ENCODE peak calls at places on chromosomes 12 and 14, in five cellular contexts. One of them, this sample, is unnamed.

GRCh38 chr12:46964496-46965098 is 114.8 kb upstream of the PCED1B start:
- DNase-seq in pancreas: no peak
- DNase-seq in fibroblast of lung: peak
- DNase-seq in tibial nerve: no peak
- DNase-seq in caudate nucleus: no peak
- DNase-seq in this sample: no peak

GRCh38 chr12:96257550-96258392 is 63.6 kb downstream of the ELK3 start:
- DNase-seq in pancreas: peak
- DNase-seq in caudate nucleus: no peak
- DNase-seq in tibial nerve: no peak
- DNase-seq in fibroblast of lung: no peak
- DNase-seq in this sample: no peak

GRCh38 chr12:117994551-117995438 is 21.7 kb upstream of the RFC5 start:
- DNase-seq in caudate nucleus: no peak
- DNase-seq in pancreas: no peak
- DNase-seq in tibial nerve: no peak
- DNase-seq in fibroblast of lung: no peak
- DNase-seq in this sample: no peak

GRCh38 chr14:65224799-65225198 is 122.5 kb upstream of the MAX start:
- DNase-seq in tibial nerve: no peak
- DNase-seq in caudate nucleus: peak
- DNase-seq in fibroblast of lung: no peak
- DNase-seq in pancreas: peak
- DNase-seq in this sample: peak

GRCh38 chr14:73740921-73741326 is 26.7 kb upstream of the PNMA1 start:
- DNase-seq in tibial nerve: peak
- DNase-seq in pancreas: peak
- DNase-seq in caudate nucleus: peak
- DNase-seq in fibroblast of lung: no peak
- DNase-seq in this sample: no peak

GRCh38 chr12:15323530-15323929 is 1.2 kb downstream of the PTPRO start:
- DNase-seq in caudate nucleus: no peak
- DNase-seq in pancreas: no peak
- DNase-seq in tibial nerve: no peak
- DNase-seq in fibroblast of lung: peak
- DNase-seq in this sample: no peak

GRCh38 chr12:49345840-49346658 is 639 bp upstream of the DNAJC22 start:
- DNase-seq in caudate nucleus: no peak
- DNase-seq in fibroblast of lung: no peak
- DNase-seq in pancreas: no peak
- DNase-seq in tibial nerve: no peak
- DNase-seq in this sample: no peak

GRCh38 chr12:111297703-111298426 is 71.0 kb downstream of the PHETA1 start:
- DNase-seq in tibial nerve: no peak
- DNase-seq in fibroblast of lung: no peak
- DNase-seq in pancreas: no peak
- DNase-seq in caudate nucleus: no peak
- DNase-seq in this sample: no peak

GRCh38 chr12:4562034-4562657 is at the start of gene DYRK4:
- DNase-seq in tibial nerve: peak
- DNase-seq in fibroblast of lung: peak
- DNase-seq in caudate nucleus: peak
- DNase-seq in pancreas: peak
- DNase-seq in this sample: peak

DNA sequence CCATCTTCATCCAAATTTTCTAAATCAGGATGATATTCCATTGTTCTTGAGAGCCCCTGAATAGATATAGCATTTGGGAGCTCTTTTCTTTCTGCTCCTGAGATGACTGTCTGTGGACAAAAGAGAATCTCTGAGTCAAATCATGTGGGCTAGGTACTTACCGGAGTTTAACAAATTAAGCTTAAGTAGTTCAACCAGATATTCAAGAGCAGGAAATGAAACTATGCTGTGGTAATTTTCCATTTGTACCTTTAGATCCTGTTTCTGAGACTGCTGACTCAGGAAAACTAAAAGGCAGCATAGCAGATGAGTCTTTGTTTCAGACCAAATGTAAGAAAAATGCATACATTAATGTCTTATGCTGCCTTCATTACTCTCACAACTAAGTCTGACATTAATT is at the start of gene CLEC7A:
- DNase-seq in fibroblast of lung: no peak
- DNase-seq in tibial nerve: no peak
- DNase-seq in caudate nucleus: no peak
- DNase-seq in pancreas: no peak
- DNase-seq in this sample: no peak
- H3K27ac ChIP-seq in fibroblast of lung: no peak
- H3K27ac ChIP-seq in tibial nerve: peak
- H3K27ac ChIP-seq in caudate nucleus: peak
- H3K27ac ChIP-seq in pancreas: no peak
- H3K27ac ChIP-seq in this sample: peak

DNA sequence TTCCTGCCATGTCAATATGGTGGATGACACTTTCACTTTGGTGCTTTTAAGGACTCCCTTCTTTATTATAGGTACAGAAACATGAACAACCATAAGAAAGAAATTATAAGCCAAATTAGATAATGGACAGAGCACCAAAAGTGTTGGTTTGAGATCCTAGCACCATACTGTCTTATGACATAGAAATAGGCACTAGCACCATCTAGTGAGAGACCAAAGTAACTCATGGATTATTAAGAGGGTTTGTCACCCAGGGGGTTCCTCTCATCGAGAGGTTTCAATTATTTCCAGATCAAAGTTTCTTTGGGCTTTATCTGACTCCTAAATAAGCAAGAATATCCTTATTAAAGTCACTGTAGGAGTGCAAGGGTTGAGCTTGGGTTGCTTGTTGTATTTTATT is 153.0 kb upstream of the DIO2 start:
- DNase-seq in pancreas: no peak
- DNase-seq in tibial nerve: no peak
- DNase-seq in fibroblast of lung: peak
- DNase-seq in caudate nucleus: no peak
- DNase-seq in this sample: no peak
- H3K27ac ChIP-seq in pancreas: no peak
- H3K27ac ChIP-seq in tibial nerve: no peak
- H3K27ac ChIP-seq in fibroblast of lung: no peak
- H3K27ac ChIP-seq in caudate nucleus: no peak
- H3K27ac ChIP-seq in this sample: no peak

GRCh38 chr12:93591137-93591868 is 18.8 kb downstream of the SOCS2 start:
- DNase-seq in pancreas: peak
- DNase-seq in fibroblast of lung: peak
- DNase-seq in tibial nerve: peak
- DNase-seq in caudate nucleus: peak
- DNase-seq in this sample: peak
- H3K27ac ChIP-seq in pancreas: no peak
- H3K27ac ChIP-seq in fibroblast of lung: peak
- H3K27ac ChIP-seq in tibial nerve: peak
- H3K27ac ChIP-seq in caudate nucleus: peak
- H3K27ac ChIP-seq in this sample: peak

DNA sequence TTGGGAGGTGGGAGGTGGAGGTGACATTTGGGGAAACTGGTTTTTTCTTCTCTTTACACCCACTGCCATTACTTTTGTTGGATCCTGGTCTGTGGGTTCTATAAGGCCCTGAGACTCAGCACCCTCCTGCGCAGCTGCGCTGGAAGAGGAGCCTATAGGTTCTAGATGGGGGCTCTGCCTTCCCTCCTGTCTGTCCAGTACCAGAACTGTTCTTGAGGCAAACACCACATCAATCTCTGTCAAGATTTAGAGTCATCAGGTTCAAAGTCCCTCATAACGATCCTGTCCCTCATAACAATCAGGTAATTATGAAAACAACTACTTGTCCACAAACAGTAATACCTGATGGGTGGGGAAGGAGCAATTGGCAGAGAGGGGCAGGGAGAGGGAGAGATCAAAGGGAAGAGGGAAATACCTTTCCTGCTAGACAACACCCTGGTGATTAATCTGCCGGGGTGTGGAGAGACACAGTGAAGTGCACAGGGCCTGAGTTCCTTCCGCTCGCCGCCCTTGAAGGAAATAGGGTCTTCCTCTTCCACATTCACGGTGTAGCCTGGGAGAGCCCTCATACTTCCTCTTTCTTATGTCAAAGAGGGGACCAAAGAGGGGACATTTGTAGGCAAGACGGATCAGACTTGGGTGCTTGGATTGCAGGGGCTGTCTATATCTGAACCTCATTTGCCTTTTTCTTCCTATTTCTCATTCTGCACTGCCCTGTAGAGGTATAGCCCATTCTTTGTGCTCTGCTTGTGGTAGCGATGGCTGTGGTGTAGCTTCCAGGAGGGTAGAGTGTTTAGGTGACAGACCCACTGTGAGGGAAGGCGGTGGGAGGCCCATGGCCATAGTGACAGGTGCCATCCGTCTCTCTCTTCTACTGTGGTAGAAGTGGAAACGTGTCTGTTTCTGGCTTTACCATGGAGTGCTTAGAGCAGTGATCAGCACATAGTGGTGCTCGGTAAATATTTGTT is 12.6 kb downstream of the GPRC5A start:
- DNase-seq in pancreas: no peak
- DNase-seq in fibroblast of lung: no peak
- DNase-seq in caudate nucleus: no peak
- DNase-seq in tibial nerve: no peak
- DNase-seq in this sample: no peak
- H3K27ac ChIP-seq in pancreas: no peak
- H3K27ac ChIP-seq in fibroblast of lung: no peak
- H3K27ac ChIP-seq in caudate nucleus: no peak
- H3K27ac ChIP-seq in tibial nerve: no peak
- H3K27ac ChIP-seq in this sample: no peak

GRCh38 chr12:122979001-122979907 is 1.2 kb upstream of the ARL6IP4 start:
- DNase-seq in caudate nucleus: no peak
- DNase-seq in tibial nerve: no peak
- DNase-seq in pancreas: no peak
- DNase-seq in fibroblast of lung: no peak
- DNase-seq in this sample: no peak
- H3K27ac ChIP-seq in caudate nucleus: no peak
- H3K27ac ChIP-seq in tibial nerve: no peak
- H3K27ac ChIP-seq in pancreas: no peak
- H3K27ac ChIP-seq in fibroblast of lung: peak
- H3K27ac ChIP-seq in this sample: no peak

DNA sequence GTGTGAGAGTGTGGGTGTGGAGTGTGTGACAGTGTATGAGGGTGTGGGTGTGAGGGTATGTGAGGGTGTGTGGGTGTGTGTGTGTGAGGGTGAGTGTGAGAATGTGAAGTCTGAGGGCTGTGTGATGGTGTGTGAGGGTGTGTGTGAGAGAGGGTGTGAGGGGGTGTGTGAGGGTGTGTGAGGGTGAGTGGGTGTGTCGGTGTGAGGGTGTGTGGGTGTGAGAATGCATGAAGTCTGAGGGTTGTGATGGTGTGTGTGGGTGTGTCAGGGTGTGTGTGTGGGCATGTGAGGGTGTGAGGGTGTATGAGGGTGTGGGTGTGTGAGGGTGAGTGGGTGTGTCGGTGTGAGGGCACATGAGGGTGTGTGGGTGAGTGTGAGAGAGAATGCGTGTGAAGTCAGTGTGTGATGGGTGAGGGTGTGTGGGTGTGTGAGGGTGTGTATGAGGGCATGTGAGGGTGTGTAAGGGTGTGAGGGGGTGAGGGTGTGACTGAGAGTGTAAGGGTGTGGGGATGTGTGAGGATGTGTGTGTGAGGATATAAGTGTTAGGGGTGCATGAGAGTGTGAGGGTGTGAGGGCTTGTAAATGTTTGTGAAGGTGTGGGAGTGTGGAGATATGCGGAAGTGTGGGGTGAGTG is 36.4 kb downstream of the TMEM121 start:
- DNase-seq in fibroblast of lung: no peak
- DNase-seq in pancreas: no peak
- DNase-seq in caudate nucleus: no peak
- DNase-seq in tibial nerve: no peak
- DNase-seq in this sample: no peak
- H3K27ac ChIP-seq in fibroblast of lung: no peak
- H3K27ac ChIP-seq in pancreas: no peak
- H3K27ac ChIP-seq in caudate nucleus: no peak
- H3K27ac ChIP-seq in tibial nerve: no peak
- H3K27ac ChIP-seq in this sample: no peak

GRCh38 chr12:25839470-25839869 is 119.0 kb upstream of the RASSF8 start:
- DNase-seq in fibroblast of lung: peak
- DNase-seq in tibial nerve: no peak
- DNase-seq in pancreas: no peak
- DNase-seq in caudate nucleus: no peak
- DNase-seq in this sample: no peak
- H3K27ac ChIP-seq in fibroblast of lung: no peak
- H3K27ac ChIP-seq in tibial nerve: no peak
- H3K27ac ChIP-seq in pancreas: no peak
- H3K27ac ChIP-seq in caudate nucleus: no peak
- H3K27ac ChIP-seq in this sample: no peak

DNA sequence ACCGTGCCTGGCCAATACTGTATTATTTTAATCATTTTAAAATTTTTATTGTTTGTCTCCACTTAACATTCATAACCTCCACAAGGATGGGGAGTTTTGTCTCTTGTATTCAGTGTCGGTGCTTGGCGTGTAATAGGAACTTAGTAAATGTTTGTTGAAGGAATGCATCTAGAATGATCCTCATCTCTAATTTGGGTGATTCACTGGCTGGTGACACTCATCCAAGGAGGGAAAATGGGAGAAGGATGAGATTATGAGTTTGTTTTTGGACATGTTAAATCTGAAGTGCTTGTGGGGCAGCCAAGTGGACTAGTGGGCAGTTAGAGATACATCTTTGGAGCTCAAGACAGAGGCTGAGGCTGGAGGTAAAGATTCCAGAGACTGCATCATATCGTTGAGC is 5.1 kb downstream of the KLC1 start:
- DNase-seq in pancreas: no peak
- DNase-seq in tibial nerve: no peak
- DNase-seq in caudate nucleus: no peak
- DNase-seq in fibroblast of lung: no peak
- DNase-seq in this sample: no peak
- H3K27ac ChIP-seq in pancreas: no peak
- H3K27ac ChIP-seq in tibial nerve: peak
- H3K27ac ChIP-seq in caudate nucleus: no peak
- H3K27ac ChIP-seq in fibroblast of lung: peak
- H3K27ac ChIP-seq in this sample: no peak

DNA sequence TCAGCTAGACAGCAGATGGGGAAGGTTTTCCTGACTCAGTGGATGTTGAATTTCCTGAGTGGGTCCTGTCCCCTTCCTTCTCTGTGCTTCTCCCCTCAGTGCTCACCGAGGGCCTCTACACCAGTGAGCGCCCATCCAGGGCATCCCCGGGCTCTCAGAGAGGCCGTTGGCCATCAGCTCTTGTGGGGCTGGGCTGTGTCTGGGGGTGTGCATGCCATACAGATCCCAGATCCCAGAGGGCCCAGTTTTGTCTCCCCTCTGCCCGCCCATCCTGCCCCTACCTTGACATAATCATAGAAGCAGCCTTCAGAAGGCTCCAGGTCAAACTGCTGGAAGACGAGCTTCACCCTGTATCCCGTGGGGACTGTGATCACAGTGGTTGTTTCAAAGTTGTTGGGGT is 1.1 kb downstream of the C1R start:
- DNase-seq in pancreas: no peak
- DNase-seq in fibroblast of lung: no peak
- DNase-seq in caudate nucleus: no peak
- DNase-seq in tibial nerve: no peak
- DNase-seq in this sample: no peak
- H3K27ac ChIP-seq in pancreas: no peak
- H3K27ac ChIP-seq in fibroblast of lung: no peak
- H3K27ac ChIP-seq in caudate nucleus: no peak
- H3K27ac ChIP-seq in tibial nerve: peak
- H3K27ac ChIP-seq in this sample: no peak